ENCODE peak calls at places on chromosomes 16 and 17, in four cellular contexts. One of them, this sample, is unnamed.

GRCh38 chr17:65627108-65627507 is 65.7 kb upstream of the AXIN2 start:
- DNase-seq in T-helper 17 cell: no peak
- DNase-seq in BE2C: no peak
- DNase-seq in colonic mucosa: peak; percentile 31
- DNase-seq in this sample: no peak

GRCh38 chr16:68009157-68009735 is 6.5 kb downstream of the DPEP2NB start:
- DNase-seq in BE2C: no peak
- DNase-seq in T-helper 17 cell: no peak
- DNase-seq in colonic mucosa: no peak
- DNase-seq in this sample: no peak

GRCh38 chr17:61389670-61390478 is 9.8 kb upstream of the TBX2 start:
- DNase-seq in BE2C: peak; percentile 84
- DNase-seq in colonic mucosa: no peak
- DNase-seq in T-helper 17 cell: peak; percentile 24
- DNase-seq in this sample: no peak

GRCh38 chr17:64406321-64407200 is 15.9 kb upstream of the PECAM1 start:
- DNase-seq in T-helper 17 cell: no peak
- DNase-seq in BE2C: no peak
- DNase-seq in colonic mucosa: no peak
- DNase-seq in this sample: no peak

GRCh38 chr16:84820305-84820684 is 510 bp downstream of the CRISPLD2 start:
- DNase-seq in BE2C: no peak
- DNase-seq in colonic mucosa: no peak
- DNase-seq in T-helper 17 cell: no peak
- DNase-seq in this sample: no peak

GRCh38 chr17:77534137-77534536 is 393.4 kb downstream of the SEC14L1 start:
- DNase-seq in T-helper 17 cell: no peak
- DNase-seq in colonic mucosa: no peak
- DNase-seq in BE2C: no peak
- DNase-seq in this sample: no peak

GRCh38 chr17:67837965-67838364 is 12.7 kb downstream of the BPTF start:
- DNase-seq in colonic mucosa: no peak
- DNase-seq in BE2C: no peak
- DNase-seq in T-helper 17 cell: no peak
- DNase-seq in this sample: no peak

GRCh38 chr16:76729525-76729924 is 452.3 kb downstream of the CNTNAP4 start:
- DNase-seq in colonic mucosa: no peak
- DNase-seq in BE2C: peak; percentile 27
- DNase-seq in T-helper 17 cell: no peak
- DNase-seq in this sample: no peak

GRCh38 chr16:67435758-67436164 is 4.8 kb downstream of the HSD11B2 start:
- DNase-seq in colonic mucosa: peak; percentile 18
- DNase-seq in BE2C: no peak
- DNase-seq in T-helper 17 cell: no peak
- DNase-seq in this sample: no peak

GRCh38 chr16:67415872-67416793 is at the start of gene ZDHHC1:
- DNase-seq in BE2C: peak; percentile 84
- DNase-seq in colonic mucosa: peak; percentile 73
- DNase-seq in T-helper 17 cell: no peak
- DNase-seq in this sample: no peak

GRCh38 chr16:56869513-56870270 is 4.7 kb downstream of the SLC12A3 start:
- DNase-seq in BE2C: no peak
- DNase-seq in colonic mucosa: no peak
- DNase-seq in T-helper 17 cell: no peak
- DNase-seq in this sample: no peak

GRCh38 chr17:41340934-41341861 is 9.4 kb downstream of the KRT33A start:
- DNase-seq in T-helper 17 cell: peak; percentile 43
- DNase-seq in BE2C: no peak
- DNase-seq in colonic mucosa: no peak
- DNase-seq in this sample: no peak

GRCh38 chr17:63497708-63498483 is 21.0 kb downstream of the ACE start:
- DNase-seq in colonic mucosa: no peak
- DNase-seq in BE2C: peak; percentile 88
- DNase-seq in T-helper 17 cell: no peak
- DNase-seq in this sample: no peak

GRCh38 chr16:87809150-87809902 is 43.5 kb upstream of the KLHDC4 start:
- DNase-seq in T-helper 17 cell: no peak
- DNase-seq in BE2C: peak; percentile 66
- DNase-seq in colonic mucosa: no peak
- DNase-seq in this sample: no peak

GRCh38 chr17:9906616-9907015 is 1.5 kb upstream of the RCVRN start:
- DNase-seq in colonic mucosa: no peak
- DNase-seq in T-helper 17 cell: no peak
- DNase-seq in BE2C: no peak
- DNase-seq in this sample: no peak

GRCh38 chr17:68247445-68248198 is at the start of gene AMZ2:
- DNase-seq in T-helper 17 cell: peak; percentile 97
- DNase-seq in colonic mucosa: peak; percentile 94
- DNase-seq in BE2C: peak; percentile 97
- DNase-seq in this sample: peak; percentile 22

GRCh38 chr17:67475161-67475887 is 98.2 kb downstream of the PITPNC1 start:
- DNase-seq in colonic mucosa: peak; percentile 84
- DNase-seq in T-helper 17 cell: peak; percentile 74
- DNase-seq in BE2C: peak; percentile 79
- DNase-seq in this sample: no peak

GRCh38 chr17:50139950-50140885 is 10.3 kb upstream of the SAMD14 start:
- DNase-seq in T-helper 17 cell: peak; percentile 71
- DNase-seq in BE2C: peak; percentile 89
- DNase-seq in colonic mucosa: peak; percentile 88
- DNase-seq in this sample: no peak

GRCh38 chr16:10402975-10403374 is 17.1 kb downstream of the ATF7IP2 start:
- DNase-seq in BE2C: no peak
- DNase-seq in T-helper 17 cell: no peak
- DNase-seq in colonic mucosa: no peak
- DNase-seq in this sample: no peak

GRCh38 chr16:69366431-69366830 is 14.8 kb upstream of the TMED6 start:
- DNase-seq in colonic mucosa: no peak
- DNase-seq in BE2C: no peak
- DNase-seq in T-helper 17 cell: no peak
- DNase-seq in this sample: no peak

GRCh38 chr16:12708266-12708665 is 95.4 kb downstream of the CPPED1 start:
- DNase-seq in colonic mucosa: no peak
- DNase-seq in BE2C: no peak
- DNase-seq in T-helper 17 cell: no peak
- DNase-seq in this sample: peak; percentile 1

GRCh38 chr17:9456265-9456664 is 119.4 kb downstream of the STX8 start:
- DNase-seq in T-helper 17 cell: no peak
- DNase-seq in colonic mucosa: peak; percentile 21
- DNase-seq in BE2C: no peak
- DNase-seq in this sample: no peak

GRCh38 chr16:59913666-59914065 is 1179.5 kb upstream of the GOT2 start:
- DNase-seq in BE2C: no peak
- DNase-seq in colonic mucosa: no peak
- DNase-seq in T-helper 17 cell: no peak
- DNase-seq in this sample: no peak
- H3K9me3 ChIP-seq in BE2C: no peaks in the 10 kb centered on the region
- H3K9me3 ChIP-seq in colonic mucosa: no peaks in the 10 kb centered on the region
- H3K9me3 ChIP-seq in T-helper 17 cell: no peaks in the 10 kb centered on the region
- H3K9me3 ChIP-seq in this sample: no peaks in the 10 kb centered on the region

GRCh38 chr17:27065588-27065987 is 228.3 kb upstream of the WSB1 start:
- DNase-seq in T-helper 17 cell: no peak
- DNase-seq in colonic mucosa: no peak
- DNase-seq in BE2C: no peak
- DNase-seq in this sample: no peak
- H3K9me3 ChIP-seq in T-helper 17 cell: no peaks in the 10 kb centered on the region
- H3K9me3 ChIP-seq in colonic mucosa: no peaks in the 10 kb centered on the region
- H3K9me3 ChIP-seq in BE2C: no peaks in the 10 kb centered on the region
- H3K9me3 ChIP-seq in this sample: no peaks in the 10 kb centered on the region

DNA sequence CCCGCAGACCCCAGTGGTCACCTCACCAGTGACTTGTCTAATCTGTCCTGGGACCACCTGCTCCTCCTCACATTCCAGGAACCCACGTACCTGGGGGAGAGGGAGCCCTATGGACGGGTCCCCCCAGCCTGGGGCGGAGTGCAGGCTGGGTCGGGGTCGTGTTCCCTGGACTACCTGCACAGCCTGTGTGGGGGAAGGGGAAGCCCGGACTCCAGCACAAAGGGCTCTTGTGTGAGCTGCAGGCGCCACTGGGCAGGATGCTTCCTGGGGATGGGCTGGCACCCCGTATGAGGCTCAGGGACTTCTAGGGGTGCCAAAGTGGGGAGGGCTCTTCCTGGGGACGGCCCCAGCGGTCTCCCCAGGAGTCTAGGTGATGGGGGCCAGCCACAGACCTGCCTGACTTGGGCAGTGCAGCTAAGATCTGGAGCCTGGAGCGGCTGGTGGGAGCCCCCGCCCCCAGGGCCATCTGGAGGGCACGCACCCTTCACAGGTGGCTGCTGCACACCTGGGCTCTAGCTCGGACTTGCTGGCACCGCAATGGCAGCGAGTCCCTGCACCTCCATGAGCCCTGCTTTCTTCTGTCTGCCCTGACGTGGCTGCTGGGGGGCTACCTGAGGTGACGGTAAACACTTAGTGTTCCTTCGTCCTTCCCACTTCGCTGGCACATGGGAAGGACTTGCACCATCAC is 7.5 kb downstream of the VASN start:
- DNase-seq in BE2C: no peak
- DNase-seq in colonic mucosa: no peak
- DNase-seq in T-helper 17 cell: no peak
- DNase-seq in this sample: no peak
- H3K9me3 ChIP-seq in BE2C: no peaks in the 10 kb centered on the region
- H3K9me3 ChIP-seq in colonic mucosa: no peaks in the 10 kb centered on the region
- H3K9me3 ChIP-seq in T-helper 17 cell: no peaks in the 10 kb centered on the region
- H3K9me3 ChIP-seq in this sample: no peaks in the 10 kb centered on the region

DNA sequence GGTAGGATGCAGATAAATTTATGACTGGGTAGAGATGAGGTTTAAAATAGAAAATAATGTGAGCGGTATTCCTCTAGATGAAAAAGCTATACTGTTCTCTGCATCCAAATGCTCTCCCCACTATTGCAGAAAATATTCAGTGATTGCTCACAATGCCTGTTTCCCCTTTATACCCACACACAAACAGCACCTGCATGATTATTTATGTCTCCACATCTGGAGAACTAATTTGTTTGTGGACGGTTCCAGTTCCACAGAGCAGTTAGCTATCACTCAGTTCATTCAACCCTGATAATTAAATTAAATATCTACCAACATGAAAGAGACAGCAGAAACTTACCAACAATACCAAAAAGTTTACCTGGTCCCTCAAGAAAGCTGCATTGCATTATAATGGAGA is 800.0 kb downstream of the CDH11 start:
- DNase-seq in BE2C: no peak
- DNase-seq in colonic mucosa: no peak
- DNase-seq in T-helper 17 cell: no peak
- DNase-seq in this sample: no peak
- H3K9me3 ChIP-seq in BE2C: no peaks in the 10 kb centered on the region
- H3K9me3 ChIP-seq in colonic mucosa: no peaks in the 10 kb centered on the region
- H3K9me3 ChIP-seq in T-helper 17 cell: peaks cover 8% of the 10 kb centered on the region
- H3K9me3 ChIP-seq in this sample: no peaks in the 10 kb centered on the region

GRCh38 chr17:22142091-22142490 is 449.8 kb downstream of the KCNJ18 start:
- DNase-seq in colonic mucosa: no peak
- DNase-seq in T-helper 17 cell: no peak
- DNase-seq in BE2C: no peak
- DNase-seq in this sample: no peak

GRCh38 chr17:22138861-22139469 is 446.6 kb downstream of the KCNJ18 start:
- DNase-seq in BE2C: no peak
- DNase-seq in colonic mucosa: no peak
- DNase-seq in T-helper 17 cell: no peak
- DNase-seq in this sample: no peak
- H3K9me3 ChIP-seq in BE2C: no peaks in the 10 kb centered on the region
- H3K9me3 ChIP-seq in colonic mucosa: no peaks in the 10 kb centered on the region
- H3K9me3 ChIP-seq in T-helper 17 cell: no peaks in the 10 kb centered on the region
- H3K9me3 ChIP-seq in this sample: no peaks in the 10 kb centered on the region

GRCh38 chr16:529012-529575 is 1.6 kb downstream of the CAPN15 start:
- DNase-seq in T-helper 17 cell: no peak
- DNase-seq in BE2C: no peak
- DNase-seq in colonic mucosa: no peak
- DNase-seq in this sample: no peak

GRCh38 chr16:533391-534088 is 6.0 kb downstream of the CAPN15 start:
- DNase-seq in T-helper 17 cell: no peak
- DNase-seq in colonic mucosa: peak; percentile 89
- DNase-seq in BE2C: no peak
- DNase-seq in this sample: no peak

GRCh38 chr16:530111-530817 is 2.8 kb downstream of the CAPN15 start:
- DNase-seq in T-helper 17 cell: no peak
- DNase-seq in BE2C: no peak
- DNase-seq in colonic mucosa: no peak
- DNase-seq in this sample: no peak

GRCh38 chr16:534089-534635 is 6.7 kb downstream of the CAPN15 start:
- DNase-seq in T-helper 17 cell: no peak
- DNase-seq in BE2C: no peak
- DNase-seq in colonic mucosa: peak; percentile 93
- DNase-seq in this sample: no peak

DNA sequence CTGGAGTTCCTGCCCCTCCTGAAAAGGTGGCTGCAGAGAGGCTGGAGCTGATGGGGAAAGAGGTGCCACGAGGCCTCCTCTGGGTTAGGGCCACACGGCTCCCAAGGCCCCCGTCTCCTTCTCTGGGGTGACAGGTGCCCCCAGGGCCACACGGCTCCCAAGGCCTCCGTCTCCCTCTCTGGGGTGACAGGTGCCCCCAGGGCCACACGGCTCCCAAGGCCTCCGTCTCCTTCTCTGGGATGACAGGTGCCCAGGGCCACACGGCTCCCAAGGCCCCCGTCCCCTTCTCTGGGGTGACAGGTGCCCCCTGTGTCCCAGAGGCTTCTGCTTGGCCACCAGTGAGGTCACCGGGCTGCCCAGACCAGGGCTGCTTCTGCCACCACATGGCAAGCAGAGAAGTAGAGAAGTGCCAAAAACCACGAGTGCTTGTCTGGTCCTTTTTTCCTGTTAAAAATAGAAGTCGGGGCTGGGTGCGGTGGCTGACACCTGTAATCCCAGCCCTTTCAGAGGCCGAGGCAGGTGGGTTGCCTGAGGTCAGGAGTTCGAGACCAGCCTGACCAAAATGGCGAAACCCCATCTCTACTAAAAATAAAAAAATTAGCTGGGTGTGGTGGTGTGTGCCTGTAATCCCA is 4.1 kb downstream of the CAPN15 start:
- DNase-seq in colonic mucosa: no peak
- DNase-seq in BE2C: no peak
- DNase-seq in T-helper 17 cell: no peak
- DNase-seq in this sample: no peak
- H3K9me3 ChIP-seq in colonic mucosa: no peaks in the 10 kb centered on the region
- H3K9me3 ChIP-seq in BE2C: no peaks in the 10 kb centered on the region
- H3K9me3 ChIP-seq in T-helper 17 cell: no peaks in the 10 kb centered on the region
- H3K9me3 ChIP-seq in this sample: no peaks in the 10 kb centered on the region